ENCODE peak calls at places on chromosomes 16 and 17, in six cellular contexts. L, U, O, I, B and J are unnamed samples.

GRCh38 chr16:89974860-89975259 is 26.3 kb downstream of the DEF8 start:
- DNase-seq in L (no peak), U (no peak), O (no peak), I (no peak), B (no peak), J (no peak)

GRCh38 chr16:54266363-54266955 is 20.1 kb downstream of the IRX3 start:
- DNase-seq in L (no peak), U (no peak), O (no peak), I (no peak), B (no peak), J (no peak)

GRCh38 chr17:82600731-82601446 is 47.4 kb downstream of the WDR45B start:
- DNase-seq in L (no peak), U (no peak), O (no peak), I (no peak), B (no peak), J (no peak)

GRCh38 chr17:58002558-58002957 is 4.5 kb downstream of the SRSF1 start:
- DNase-seq in L (no peak), U (no peak), O (no peak), I (no peak), B (no peak), J (no peak)

GRCh38 chr16:50202926-50203624 is 50.0 kb downstream of the TENT4B start:
- DNase-seq in L (peak; percentile 88), U (no peak), O (no peak), I (peak; percentile 83), B (peak; percentile 97), J (no peak)

GRCh38 chr17:77461277-77462057 is 320.7 kb downstream of the SEC14L1 start:
- DNase-seq in L (no peak), U (no peak), O (no peak), I (no peak), B (no peak), J (peak; percentile 31)

GRCh38 chr17:3723188-3723555 is 531 bp upstream of the HASPIN start:
- DNase-seq in L (no peak), U (no peak), O (no peak), I (no peak), B (peak; percentile 6), J (no peak)

GRCh38 chr16:19027416-19027815 is 40.0 kb upstream of the COQ7 start:
- DNase-seq in L (peak; percentile 7), U (no peak), O (no peak), I (no peak), B (no peak), J (no peak)

GRCh38 chr16:57791156-57791902 is 11.0 kb downstream of the KIFC3 start:
- DNase-seq in L (no peak), U (no peak), O (no peak), I (no peak), B (no peak), J (no peak)

GRCh38 chr17:28488154-28488883 is 14.9 kb downstream of the SLC13A2 start:
- DNase-seq in L (no peak), U (no peak), O (no peak), I (no peak), B (no peak), J (no peak)

GRCh38 chr17:31371511-31372097 is 19.9 kb upstream of the RAB11FIP4 start:
- DNase-seq in L (peak; percentile 52), U (no peak), O (no peak), I (no peak), B (peak; percentile 18), J (no peak)

GRCh38 chr17:57009737-57010445 is 32.0 kb downstream of the SCPEP1 start:
- DNase-seq in L (peak; percentile 73), U (peak; percentile 70), O (peak; percentile 88), I (peak; percentile 52), B (peak; percentile 8), J (peak; percentile 77)

GRCh38 chr17:57999496-58000017 is 7.5 kb downstream of the SRSF1 start:
- DNase-seq in L (peak; percentile 80), U (no peak), O (no peak), I (no peak), B (peak; percentile 76), J (no peak)

GRCh38 chr16:27373312-27373711 is 28.7 kb upstream of the IL21R start:
- DNase-seq in L (no peak), U (no peak), O (no peak), I (no peak), B (no peak), J (no peak)

GRCh38 chr16:67841198-67841815 is 813 bp upstream of the THAP11 start:
- DNase-seq in L (no peak), U (no peak), O (no peak), I (no peak), B (no peak), J (no peak)

GRCh38 chr17:64418506-64419339 is 28.1 kb upstream of the PECAM1 start:
- DNase-seq in L (peak; percentile 80), U (no peak), O (no peak), I (peak; percentile 68), B (peak; percentile 78), J (no peak)

GRCh38 chr16:83136419-83136818 is 509.6 kb downstream of the CDH13 start:
- DNase-seq in L (no peak), U (no peak), O (no peak), I (no peak), B (no peak), J (no peak)

GRCh38 chr17:71405101-71405500 is 715.7 kb upstream of the SOX9 start:
- DNase-seq in L (no peak), U (no peak), O (no peak), I (peak; percentile 89), B (no peak), J (no peak)

GRCh38 chr17:28675980-28676379 is 14.0 kb downstream of the SUPT6H start:
- DNase-seq in L (no peak), U (no peak), O (no peak), I (peak; percentile 49), B (no peak), J (peak; percentile 24)

GRCh38 chr16:72990003-72990521 is 57.9 kb downstream of the ZFHX3 start:
- DNase-seq in L (peak; percentile 35), U (no peak), O (no peak), I (peak; percentile 80), B (peak; percentile 94), J (no peak)

GRCh38 chr17:77375917-77376651 is 235.3 kb downstream of the SEC14L1 start:
- DNase-seq in L (no peak), U (no peak), O (peak; percentile 67), I (no peak), B (peak; percentile 79), J (peak; percentile 91)

GRCh38 chr17:46764335-46764708 is 54.2 kb downstream of the WNT3 start:
- DNase-seq in L (no peak), U (no peak), O (no peak), I (no peak), B (no peak), J (no peak)

GRCh38 chr17:79835953-79836951 is 3.0 kb downstream of the CBX4 start:
- DNase-seq in L (no peak), U (peak; percentile 97), O (peak; percentile 100), I (no peak), B (no peak), J (peak; percentile 32)

GRCh38 chr17:79838541-79839274 is 532 bp downstream of the CBX4 start:
- DNase-seq in L (peak; percentile 62), U (peak; percentile 76), O (peak; percentile 87), I (no peak), B (peak; percentile 52), J (peak; percentile 78)

GRCh38 chr17:79837888-79838540 is 1.2 kb downstream of the CBX4 start:
- DNase-seq in L (no peak), U (no peak), O (no peak), I (no peak), B (no peak), J (peak; percentile 50)

GRCh38 chr17:79835470-79835899 is 3.8 kb downstream of the CBX4 start:
- DNase-seq in L (no peak), U (peak; percentile 57), O (peak; percentile 72), I (no peak), B (no peak), J (no peak)

GRCh38 chr17:79836952-79837887 is 2.0 kb downstream of the CBX4 start:
- DNase-seq in L (no peak), U (peak; percentile 54), O (peak; percentile 88), I (peak; percentile 83), B (no peak), J (peak; percentile 90)
- TF ChIP-seq CTCF in L (no peak), U (no peak), O (no peak), I (peak; percentile 24), B (no peak), J (no peak)

DNA sequence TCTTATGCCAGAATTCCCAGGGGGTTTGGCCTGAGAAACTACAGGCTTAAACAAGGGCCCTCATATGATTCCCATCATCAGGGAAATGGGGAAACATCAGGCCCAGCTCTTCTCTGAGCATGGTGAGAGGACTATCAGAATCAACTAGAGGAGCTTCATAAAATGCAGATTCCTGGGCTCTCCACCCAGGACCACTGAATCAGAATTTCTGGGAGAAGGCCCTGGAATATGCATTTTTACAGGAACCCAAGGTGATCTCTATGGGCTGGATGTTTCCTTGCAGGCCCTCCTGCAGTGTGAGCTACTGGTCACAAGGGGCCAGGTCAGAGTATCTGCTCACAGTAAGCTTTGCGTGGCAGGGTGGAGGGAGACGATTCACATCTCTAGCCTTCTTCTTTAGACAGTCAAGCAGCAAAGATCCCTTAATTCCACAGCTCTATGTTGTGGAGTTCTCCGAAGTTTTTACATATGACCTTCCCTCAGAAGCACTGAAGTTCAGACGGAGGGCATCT is 38.8 kb upstream of the HOXB13 start:
- DNase-seq in L (no peak), U (no peak), O (no peak), I (no peak), B (no peak), J (no peak)
- TF ChIP-seq CTCF in L (no peak), U (no peak), O (no peak), I (no peak), B (peak; percentile 6), J (no peak)

GRCh38 chr16:69311533-69312388 is 611 bp downstream of the VPS4A start:
- DNase-seq in L (no peak), U (peak; percentile 44), O (peak; percentile 73), I (peak; percentile 35), B (peak; percentile 11), J (peak; percentile 54)
- TF ChIP-seq CTCF in L (no peak), U (no peak), O (peak; percentile 32), I (no peak), B (no peak), J (no peak)

GRCh38 chr16:66344533-66345145 is 21.9 kb upstream of the CDH5 start:
- DNase-seq in L (peak; percentile 52), U (no peak), O (no peak), I (peak; percentile 36), B (peak; percentile 28), J (peak; percentile 58)
- TF ChIP-seq CTCF in L (peak; percentile 59), U (peak; percentile 73), O (peak; percentile 86), I (peak; percentile 83), B (peak; percentile 94), J (peak; percentile 84)